ENCODE peak calls at places on chromosomes 11 and 22, in seven cellular contexts. V is pancreas, R is neural progenitor cell, K is AG04450, Y is GM23338, C is SJSA1, H is dorsolateral prefrontal cortex. X is an unnamed sample.

GRCh38 chr22:44632823-44633478 is 69.1 kb upstream of the PRR5 start:
- DNase-seq in V (no peak), R (no peak), K (no peak), Y (no peak), C (no peak), H (no peak), X (no peak)

GRCh38 chr22:50473855-50474671 is 772 bp downstream of the SBF1 start:
- DNase-seq in V (peak; percentile 65), R (peak; percentile 60), K (peak; percentile 20), Y (peak; percentile 54), C (peak; percentile 56), H (peak; percentile 41), X (peak; percentile 50)

GRCh38 chr11:3659595-3660515 is 11.3 kb downstream of the CHRNA10 start:
- DNase-seq in V (peak; percentile 53), R (no peak), K (no peak), Y (no peak), C (no peak), H (no peak), X (no peak)

GRCh38 chr11:67293090-67293489 is 4.0 kb downstream of the ANKRD13D start:
- DNase-seq in V (no peak), R (no peak), K (no peak), Y (no peak), C (no peak), H (no peak), X (no peak)

GRCh38 chr22:41920271-41920976 is 5.5 kb upstream of the SHISA8 start:
- DNase-seq in V (no peak), R (no peak), K (no peak), Y (no peak), C (no peak), H (no peak), X (no peak)

GRCh38 chr22:46107753-46108563 is 42.4 kb upstream of the PPARA start:
- DNase-seq in V (peak; percentile 63), R (no peak), K (no peak), Y (no peak), C (no peak), H (no peak), X (peak; percentile 73)

GRCh38 chr22:29480512-29481264 is 670 bp downstream of the NEFH start:
- DNase-seq in V (no peak), R (peak; percentile 82), K (no peak), Y (peak; percentile 75), C (no peak), H (peak; percentile 35), X (peak; percentile 14)

GRCh38 chr22:40462195-40462988 is 92.0 kb downstream of the SGSM3 start:
- DNase-seq in V (no peak), R (no peak), K (no peak), Y (no peak), C (no peak), H (no peak), X (no peak)

GRCh38 chr11:86787651-86788050 is 12.7 kb upstream of the PRSS23 start:
- DNase-seq in V (no peak), R (no peak), K (no peak), Y (no peak), C (no peak), H (no peak), X (no peak)

GRCh38 chr11:16959528-16960100 is 54.6 kb downstream of the PLEKHA7 start:
- DNase-seq in V (no peak), R (peak; percentile 47), K (no peak), Y (no peak), C (no peak), H (no peak), X (no peak)

GRCh38 chr11:45145421-45146071 is 893 bp upstream of the PRDM11 start:
- DNase-seq in V (no peak), R (peak; percentile 90), K (no peak), Y (peak; percentile 93), C (no peak), H (no peak), X (no peak)

GRCh38 chr11:15976433-15977045 is 379.8 kb downstream of the SOX6 start:
- DNase-seq in V (no peak), R (no peak), K (peak; percentile 32), Y (no peak), C (peak; percentile 96), H (no peak), X (no peak)

GRCh38 chr22:46581580-46582244 is 38.5 kb upstream of the GRAMD4 start:
- DNase-seq in V (peak; percentile 60), R (no peak), K (no peak), Y (no peak), C (no peak), H (no peak), X (no peak)

GRCh38 chr11:61384271-61385242 is 7.8 kb upstream of the TMEM216 start:
- DNase-seq in V (no peak), R (peak; percentile 36), K (no peak), Y (peak; percentile 72), C (peak; percentile 52), H (no peak), X (no peak)

GRCh38 chr11:119594639-119595249 is 134.3 kb downstream of the NECTIN1 start:
- DNase-seq in V (no peak), R (no peak), K (peak; percentile 37), Y (no peak), C (peak; percentile 57), H (no peak), X (no peak)

GRCh38 chr11:94934836-94935235 is 38.5 kb downstream of the CWC15 start:
- DNase-seq in V (no peak), R (no peak), K (no peak), Y (no peak), C (no peak), H (no peak), X (no peak)
- H3K27ac ChIP-seq in V (no peak overlapping the region), R (no peak overlapping the region), K (no peak overlapping the region), Y (no peak overlapping the region), C (no peak overlapping the region), H (peak overlapping the region; percentile 47), X (no peak overlapping the region)

GRCh38 chr11:28835790-28836189 is 727.6 kb downstream of the METTL15 start:
- DNase-seq in V (no peak), R (no peak), K (no peak), Y (no peak), C (no peak), H (no peak), X (no peak)
- H3K27ac ChIP-seq in V (no peak overlapping the region), R (no peak overlapping the region), K (peak overlapping the region; percentile 93), Y (no peak overlapping the region), C (peak overlapping the region; percentile 98), H (no peak overlapping the region), X (no peak overlapping the region)

GRCh38 chr11:65042899-65043298 is 1.9 kb downstream of the SAC3D1 start:
- DNase-seq in V (no peak), R (no peak), K (no peak), Y (no peak), C (no peak), H (no peak), X (no peak)
- H3K27ac ChIP-seq in V (no peak overlapping the region), R (no peak overlapping the region), K (no peak overlapping the region), Y (no peak overlapping the region), C (no peak overlapping the region), H (no peak overlapping the region), X (no peak overlapping the region)

GRCh38 chr11:76783901-76784813 is 1.0 kb downstream of the TSKU start:
- DNase-seq in V (peak; percentile 66), R (peak; percentile 96), K (no peak), Y (peak; percentile 94), C (peak; percentile 49), H (peak; percentile 28), X (no peak)
- H3K27ac ChIP-seq in V (peak overlapping the region; percentile 18), R (peak overlapping the region; percentile 94), K (peak overlapping the region; percentile 87), Y (peak overlapping the region; percentile 85), C (peak overlapping the region; percentile 39), H (no peak overlapping the region), X (no peak overlapping the region)

DNA sequence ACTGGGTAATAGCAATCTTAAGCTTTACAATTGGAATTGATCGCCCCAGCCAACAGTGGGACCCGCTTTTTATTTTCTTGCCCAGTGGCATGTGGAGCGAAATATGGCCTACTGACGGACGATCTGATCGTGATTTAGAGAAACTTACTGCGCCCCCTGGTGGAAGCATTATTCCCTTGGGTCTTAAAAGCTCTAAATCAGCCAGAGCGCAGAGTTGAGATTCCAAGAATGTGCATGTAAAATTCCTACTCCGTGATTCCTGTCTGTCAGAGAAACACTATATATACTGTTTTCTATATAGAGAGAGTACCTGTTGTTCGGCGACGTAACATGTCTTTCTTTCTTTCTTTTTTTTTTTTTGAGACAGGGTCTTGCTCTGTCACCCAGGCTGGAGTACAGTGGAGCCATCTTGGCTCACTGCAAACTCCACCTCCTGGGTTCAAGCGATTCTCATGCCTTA is 3.7 kb upstream of the DPF2 start:
- DNase-seq in V (peak; percentile 78), R (peak; percentile 97), K (peak; percentile 83), Y (peak; percentile 100), C (peak; percentile 85), H (peak; percentile 90), X (peak; percentile 34)
- H3K27ac ChIP-seq in V (no peak overlapping the region), R (no peak overlapping the region), K (no peak overlapping the region), Y (no peak overlapping the region), C (no peak overlapping the region), H (no peak overlapping the region), X (peak overlapping the region; percentile 55)

DNA sequence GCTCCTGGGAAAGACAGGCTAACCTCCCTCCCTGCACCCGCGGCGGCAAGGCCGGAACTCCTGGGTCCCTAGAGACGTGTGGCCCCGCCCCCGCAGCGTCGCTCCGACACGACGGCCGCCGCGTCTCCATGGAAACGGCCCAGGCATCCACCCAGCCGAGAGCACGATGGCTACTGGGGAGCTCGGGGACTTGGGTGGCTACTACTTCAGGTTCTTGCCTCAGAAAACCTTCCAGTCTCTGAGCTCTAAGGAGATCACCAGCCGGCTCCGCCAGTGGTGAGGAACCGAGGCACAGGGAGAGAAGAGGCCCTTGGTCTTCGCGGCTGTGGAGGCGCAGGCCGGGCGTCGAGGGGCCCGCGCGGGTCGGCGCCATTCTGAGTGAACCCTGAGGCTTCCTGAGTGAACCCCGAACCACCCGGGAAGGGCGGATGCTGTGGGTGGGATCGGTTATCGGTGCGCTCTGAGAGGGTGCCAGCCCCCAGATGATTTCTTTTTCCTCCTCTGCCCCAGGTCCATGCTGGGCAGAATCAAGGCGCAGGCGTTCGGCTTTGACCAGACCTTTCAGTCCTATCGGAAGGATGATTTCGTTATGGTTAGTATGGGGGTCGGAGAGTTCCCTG is at the start of gene CFAP300:
- DNase-seq in V (peak; percentile 77), R (peak; percentile 82), K (no peak), Y (peak; percentile 85), C (peak; percentile 59), H (peak; percentile 69), X (peak; percentile 32)
- H3K27ac ChIP-seq in V (no peak within 1 kb of the TSS), R (no peak within 1 kb of the TSS), K (peak within 1 kb of the TSS; percentile 31), Y (no peak within 1 kb of the TSS), C (peak within 1 kb of the TSS; percentile 51), H (no peak within 1 kb of the TSS), X (no peak within 1 kb of the TSS)

GRCh38 chr11:35190804-35191348 is 51.9 kb downstream of the CD44 start:
- DNase-seq in V (no peak), R (no peak), K (peak; percentile 91), Y (no peak), C (peak; percentile 87), H (no peak), X (no peak)
- H3K27ac ChIP-seq in V (no peak overlapping the region), R (no peak overlapping the region), K (peak overlapping the region; percentile 69), Y (no peak overlapping the region), C (peak overlapping the region; percentile 43), H (no peak overlapping the region), X (no peak overlapping the region)

GRCh38 chr11:57764527-57764926 is 2.9 kb downstream of the CTNND1 start:
- DNase-seq in V (no peak), R (no peak), K (no peak), Y (no peak), C (peak; percentile 23), H (no peak), X (no peak)
- H3K27ac ChIP-seq in V (no peak overlapping the region), R (no peak overlapping the region), K (no peak overlapping the region), Y (no peak overlapping the region), C (no peak overlapping the region), H (peak overlapping the region; percentile 91), X (peak overlapping the region; percentile 5)